ENCODE peak calls at places on chromosomes 5 and 9, in five cellular contexts. Z, U, E, P and O are unnamed samples.

GRCh38 chr5:134446938-134447337 is 35.3 kb upstream of the CDKN2AIPNL start:
- DNase-seq in Z (peak), U (no peak), E (no peak), P (no peak), O (no peak)

GRCh38 chr9:132833451-132834130 is 44.5 kb downstream of the AK8 start:
- DNase-seq in Z (no peak), U (no peak), E (no peak), P (no peak), O (no peak)

GRCh38 chr5:150302301-150303069 is at the start of gene ARSI:
- DNase-seq in Z (peak), U (no peak), E (peak), P (peak), O (no peak)

GRCh38 chr5:64497390-64497789 is 8.4 kb upstream of the RGS7BP start:
- DNase-seq in Z (no peak), U (no peak), E (no peak), P (peak), O (no peak)

GRCh38 chr5:157354825-157355224 is 88.9 kb downstream of the CYFIP2 start:
- DNase-seq in Z (no peak), U (no peak), E (no peak), P (no peak), O (no peak)

GRCh38 chr5:164119806-164120440 is 614.5 kb downstream of the MAT2B start:
- DNase-seq in Z (no peak), U (no peak), E (no peak), P (peak), O (no peak)

GRCh38 chr9:131557855-131558548 is 12.7 kb downstream of the PRRT1B start:
- DNase-seq in Z (no peak), U (no peak), E (peak), P (no peak), O (no peak)

GRCh38 chr5:15014809-15015208 is 143.2 kb upstream of the ANKH start:
- DNase-seq in Z (no peak), U (no peak), E (no peak), P (no peak), O (no peak)

GRCh38 chr5:3709724-3710348 is 114.2 kb downstream of the IRX1 start:
- DNase-seq in Z (no peak), U (no peak), E (no peak), P (no peak), O (no peak)

GRCh38 chr5:90759119-90759518 is 200.5 kb downstream of the ADGRV1 start:
- DNase-seq in Z (no peak), U (no peak), E (no peak), P (no peak), O (no peak)

GRCh38 chr5:151063136-151063544 is 17.7 kb downstream of the TNIP1 start:
- DNase-seq in Z (no peak), U (peak), E (peak), P (peak), O (no peak)

GRCh38 chr5:1064383-1065142 is 47.3 kb downstream of the SLC12A7 start:
- DNase-seq in Z (no peak), U (no peak), E (peak), P (no peak), O (no peak)

GRCh38 chr5:14986413-14986812 is 114.8 kb upstream of the ANKH start:
- DNase-seq in Z (no peak), U (no peak), E (no peak), P (no peak), O (no peak)

GRCh38 chr9:130931508-130932150 is 7.4 kb downstream of the FIBCD1 start:
- DNase-seq in Z (no peak), U (no peak), E (no peak), P (no peak), O (no peak)

GRCh38 chr5:59786271-59786805 is 107.2 kb downstream of the PDE4D start:
- DNase-seq in Z (no peak), U (no peak), E (no peak), P (peak), O (no peak)

DNA sequence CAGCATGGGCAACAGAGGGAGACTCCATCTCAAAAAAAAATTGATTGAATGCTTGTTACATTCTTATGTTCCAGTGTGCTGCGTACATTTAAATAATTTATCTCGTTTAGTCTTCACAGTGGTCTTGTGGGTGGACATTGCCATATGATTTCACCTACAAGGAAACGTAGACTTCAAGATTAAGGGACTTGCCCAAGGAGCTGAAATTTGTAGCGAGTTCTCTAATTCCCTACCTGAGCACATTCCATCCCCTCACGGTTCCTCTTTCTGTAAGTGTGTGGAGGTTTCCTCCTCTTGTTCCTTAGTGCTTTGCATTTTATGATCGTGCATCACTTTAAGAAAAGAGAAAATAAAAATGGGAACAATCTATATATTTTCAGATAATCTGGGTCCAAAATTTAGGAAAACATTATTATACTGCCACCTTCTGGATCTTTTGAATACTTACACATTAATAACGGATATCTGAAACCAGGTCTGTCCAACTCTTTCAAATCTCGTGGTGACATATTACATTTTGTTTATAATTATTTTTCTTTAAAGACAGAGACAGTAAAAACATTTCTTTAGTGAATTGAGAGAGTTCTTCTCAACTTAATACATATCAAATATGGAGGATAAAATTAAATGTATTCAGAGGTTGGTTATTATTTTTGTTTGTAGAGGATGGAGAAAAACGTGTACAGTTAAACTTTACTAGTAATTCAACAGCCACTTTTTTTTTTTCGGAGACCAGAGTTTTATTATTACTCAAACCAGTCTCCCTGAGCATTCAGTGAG is 29.9 kb upstream of the C7 start:
- DNase-seq in Z (no peak), U (no peak), E (peak), P (peak), O (no peak)
- TF ChIP-seq CTCF in Z (peak), U (peak), E (peak), P (peak), O (no peak)

GRCh38 chr5:37015795-37016666 is 139.5 kb downstream of the NIPBL start:
- DNase-seq in Z (no peak), U (no peak), E (peak), P (peak), O (no peak)

DNA sequence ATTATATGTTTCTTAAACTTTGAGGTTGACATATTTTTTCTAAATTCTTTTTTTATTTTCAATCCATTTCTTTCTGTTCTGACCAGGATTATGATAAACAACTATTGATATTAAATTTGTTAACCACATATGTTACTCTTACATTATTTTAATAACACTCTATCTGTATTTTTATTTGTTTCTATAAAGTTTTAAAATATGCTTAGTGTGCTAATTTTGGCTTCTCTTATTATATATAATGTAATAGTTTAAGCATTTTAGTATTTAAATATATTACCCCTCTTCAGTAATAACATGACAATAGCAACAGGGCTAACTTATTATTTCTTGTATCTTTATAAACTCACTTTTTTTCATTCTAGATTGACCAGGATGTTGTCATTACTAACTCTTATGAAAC is 137.8 kb downstream of the NIPBL start:
- DNase-seq in Z (no peak), U (no peak), E (no peak), P (no peak), O (no peak)
- TF ChIP-seq CTCF in Z (no peak), U (no peak), E (no peak), P (no peak), O (no peak)

DNA sequence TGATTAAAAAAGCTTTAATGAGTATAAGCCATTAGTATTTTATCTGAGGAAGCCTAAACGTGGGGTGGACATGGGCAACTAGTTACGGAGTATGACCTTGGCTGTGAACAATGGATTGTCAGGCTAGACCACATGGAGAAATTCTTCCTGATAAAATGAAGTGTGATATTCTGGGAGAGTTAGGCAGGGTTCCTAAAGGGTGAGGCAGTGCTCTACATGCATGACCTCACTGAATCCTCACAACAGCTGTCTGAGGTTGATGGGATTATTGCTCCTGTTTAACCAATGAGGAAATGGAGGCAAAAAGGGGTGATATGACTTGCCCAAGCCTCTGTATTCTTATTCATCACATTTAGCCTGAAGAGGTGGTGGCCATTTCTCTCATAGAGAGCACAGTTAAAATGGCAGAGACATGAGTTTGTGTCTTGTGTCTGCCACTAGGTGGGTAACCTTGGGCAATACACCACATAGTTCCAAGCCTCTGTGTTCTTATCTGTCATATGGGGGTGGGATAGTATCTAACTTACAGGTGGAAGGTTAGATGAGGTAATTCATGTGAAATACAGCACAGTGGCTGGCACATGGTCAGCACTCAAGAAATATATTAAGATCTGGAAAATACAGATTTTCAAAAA is 96.1 kb upstream of the NR3C1 start:
- DNase-seq in Z (no peak), U (no peak), E (no peak), P (no peak), O (no peak)
- TF ChIP-seq CTCF in Z (no peak), U (no peak), E (no peak), P (no peak), O (no peak)

GRCh38 chr5:131634996-131635754 is at the start of gene RAPGEF6:
- DNase-seq in Z (peak), U (peak), E (peak), P (peak), O (peak)
- TF ChIP-seq CTCF in Z (peak), U (peak), E (no peak), P (no peak), O (no peak)

GRCh38 chr5:83414601-83415000 is 56.9 kb upstream of the VCAN start:
- DNase-seq in Z (no peak), U (no peak), E (no peak), P (no peak), O (no peak)
- TF ChIP-seq CTCF in Z (no peak), U (no peak), E (no peak), P (no peak), O (no peak)

GRCh38 chr9:134983506-134984371 is 66.0 kb upstream of the FCN1 start:
- DNase-seq in Z (no peak), U (no peak), E (no peak), P (no peak), O (no peak)

GRCh38 chr9:134981829-134982228 is 64.1 kb upstream of the FCN1 start:
- DNase-seq in Z (no peak), U (no peak), E (no peak), P (no peak), O (no peak)

GRCh38 chr9:134982311-134982710 is 64.6 kb upstream of the FCN1 start:
- DNase-seq in Z (no peak), U (no peak), E (peak), P (no peak), O (no peak)

GRCh38 chr9:134984372-134985240 is 66.9 kb upstream of the FCN1 start:
- DNase-seq in Z (no peak), U (no peak), E (no peak), P (no peak), O (no peak)

GRCh38 chr9:134983094-134983493 is 65.4 kb upstream of the FCN1 start:
- DNase-seq in Z (no peak), U (no peak), E (peak), P (no peak), O (peak)
- TF ChIP-seq CTCF in Z (peak), U (peak), E (peak), P (no peak), O (no peak)